ENCODE peak calls at places on chromosomes 13 and 19, in six cellular contexts. C is breast epithelium, O is H54, T is uterus, X is testis, J is heart left ventricle. K is an unnamed sample.

GRCh38 chr19:31875550-31875949 is 469.9 kb upstream of the ZNF507 start:
- DNase-seq in C (no peak), O (no peak), T (no peak), X (no peak), J (no peak), K (no peak)

GRCh38 chr13:97948041-97948440 is 5.4 kb upstream of the IPO5 start:
- DNase-seq in C (no peak), O (no peak), T (no peak), X (no peak), J (no peak), K (no peak)

GRCh38 chr13:46124531-46124966 is 19.7 kb upstream of the CPB2 start:
- DNase-seq in C (no peak), O (no peak), T (no peak), X (no peak), J (no peak), K (no peak)

GRCh38 chr13:25169356-25169755 is 2.7 kb downstream of the AMER2 start:
- DNase-seq in C (no peak), O (no peak), T (no peak), X (no peak), J (no peak), K (no peak)

GRCh38 chr19:10353793-10354391 is 14.5 kb upstream of the ICAM3 start:
- DNase-seq in C (no peak), O (no peak), T (peak; percentile 32), X (peak; percentile 86), J (peak; percentile 89), K (peak; percentile 89)

GRCh38 chr19:13094285-13094595 is 8.4 kb downstream of the LYL1 start:
- DNase-seq in C (no peak), O (no peak), T (peak; percentile 61), X (no peak), J (peak; percentile 45), K (no peak)

GRCh38 chr13:99040536-99041141 is 62.8 kb upstream of the DOCK9 start:
- DNase-seq in C (no peak), O (no peak), T (no peak), X (no peak), J (no peak), K (no peak)

GRCh38 chr19:10862561-10863106 is 8.7 kb upstream of the CARM1 start:
- DNase-seq in C (no peak), O (no peak), T (no peak), X (no peak), J (no peak), K (no peak)

GRCh38 chr19:49870309-49870901 is 3.0 kb upstream of the PNKP start:
- DNase-seq in C (no peak), O (no peak), T (peak; percentile 49), X (no peak), J (no peak), K (peak; percentile 59)

GRCh38 chr13:99311137-99311536 is 3.9 kb upstream of the GPR183 start:
- DNase-seq in C (no peak), O (no peak), T (peak; percentile 39), X (no peak), J (no peak), K (no peak)

GRCh38 chr19:4473011-4473410 is 914 bp downstream of the HDGFL2 start:
- DNase-seq in C (no peak), O (no peak), T (no peak), X (no peak), J (no peak), K (peak; percentile 27)

GRCh38 chr19:11463391-11463790 is 17.5 kb downstream of the ELAVL3 start:
- DNase-seq in C (no peak), O (no peak), T (no peak), X (no peak), J (no peak), K (no peak)

GRCh38 chr19:48480476-48481190 is 11.5 kb downstream of the CYTH2 start:
- DNase-seq in C (no peak), O (no peak), T (peak; percentile 48), X (peak; percentile 55), J (peak; percentile 63), K (no peak)

GRCh38 chr13:114179087-114179658 is at the start of gene CFAP97D2:
- DNase-seq in C (no peak), O (no peak), T (no peak), X (no peak), J (no peak), K (no peak)

GRCh38 chr19:33677745-33678426 is 56.1 kb downstream of the CHST8 start:
- DNase-seq in C (no peak), O (no peak), T (no peak), X (no peak), J (no peak), K (no peak)

GRCh38 chr13:46124967-46125933 is 20.4 kb upstream of the CPB2 start:
- DNase-seq in C (no peak), O (no peak), T (no peak), X (no peak), J (no peak), K (no peak)

GRCh38 chr19:56351208-56351607 is 36.6 kb upstream of the ZSCAN5A start:
- DNase-seq in C (no peak), O (no peak), T (no peak), X (no peak), J (no peak), K (no peak)

GRCh38 chr13:37303610-37304009 is 198.1 kb upstream of the CSNK1A1L start:
- DNase-seq in C (no peak), O (no peak), T (no peak), X (no peak), J (no peak), K (no peak)

GRCh38 chr19:42488783-42489521 is 39.3 kb downstream of the CEACAM1 start:
- DNase-seq in C (peak; percentile 95), O (no peak), T (no peak), X (peak; percentile 56), J (no peak), K (no peak)

GRCh38 chr13:50414640-50415039 is 399.4 kb downstream of the KCNRG start:
- DNase-seq in C (no peak), O (no peak), T (no peak), X (no peak), J (no peak), K (no peak)

GRCh38 chr19:23440791-23441190 is 45.5 kb upstream of the ZNF91 start:
- DNase-seq in C (no peak), O (no peak), T (no peak), X (peak; percentile 29), J (no peak), K (no peak)

GRCh38 chr13:33676045-33676699 is 141.8 kb upstream of the RFC3 start:
- DNase-seq in C (no peak), O (no peak), T (no peak), X (no peak), J (no peak), K (peak; percentile 33)

GRCh38 chr19:45514376-45515051 is 7.2 kb downstream of the VASP start:
- DNase-seq in C (no peak), O (no peak), T (no peak), X (no peak), J (peak; percentile 47), K (no peak)
- TF ChIP-seq POLR2A in C (no peak), O (no peak), T (no peak), X (no peak), J (no peak), K (no peak)

GRCh38 chr19:46913198-46913851 is 52.5 kb downstream of the ARHGAP35 start:
- DNase-seq in C (no peak), O (no peak), T (no peak), X (no peak), J (no peak), K (no peak)

GRCh38 chr19:46916971-46917370 is 56.2 kb downstream of the ARHGAP35 start:
- DNase-seq in C (no peak), O (no peak), T (no peak), X (no peak), J (no peak), K (no peak)

GRCh38 chr19:46915386-46915785 is 54.6 kb downstream of the ARHGAP35 start:
- DNase-seq in C (no peak), O (no peak), T (no peak), X (no peak), J (no peak), K (peak; percentile 11)

GRCh38 chr19:46911456-46911855 is 50.7 kb downstream of the ARHGAP35 start:
- DNase-seq in C (no peak), O (no peak), T (no peak), X (no peak), J (no peak), K (no peak)

GRCh38 chr19:46913852-46914430 is 53.1 kb downstream of the ARHGAP35 start:
- DNase-seq in C (no peak), O (no peak), T (no peak), X (no peak), J (no peak), K (no peak)
- TF ChIP-seq POLR2A in C (no peak), O (no peak), T (no peak), X (no peak), J (no peak), K (no peak)

DNA sequence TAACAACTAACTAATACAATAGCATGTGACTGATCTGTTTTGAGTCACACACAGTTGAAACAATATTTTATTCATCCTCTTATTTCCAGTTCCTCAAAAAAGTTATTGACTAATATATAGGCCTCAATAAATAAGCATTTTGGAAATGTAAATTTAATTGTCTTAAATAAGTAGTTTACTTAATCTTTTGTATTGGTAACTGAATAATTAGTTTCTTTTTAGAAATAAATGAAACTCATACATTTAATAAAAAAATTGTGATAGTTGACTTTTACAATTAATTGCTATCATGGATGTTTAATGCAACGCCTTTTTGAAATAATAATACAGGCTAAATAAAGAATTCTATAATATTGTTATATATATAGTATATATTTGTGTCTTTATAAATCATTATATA is 500.8 kb upstream of the PCDH20 start:
- DNase-seq in C (no peak), O (no peak), T (no peak), X (no peak), J (no peak), K (no peak)
- TF ChIP-seq POLR2A in C (no peak), O (no peak), T (no peak), X (no peak), J (no peak), K (no peak)

GRCh38 chr19:39350156-39350555 is 7.9 kb downstream of the SAMD4B start:
- DNase-seq in C (no peak), O (no peak), T (no peak), X (no peak), J (no peak), K (no peak)

GRCh38 chr19:39351537-39352037 is 9.4 kb downstream of the SAMD4B start:
- DNase-seq in C (no peak), O (no peak), T (no peak), X (no peak), J (no peak), K (no peak)

GRCh38 chr19:39345956-39346355 is 3.7 kb downstream of the SAMD4B start:
- DNase-seq in C (no peak), O (no peak), T (no peak), X (no peak), J (no peak), K (no peak)

GRCh38 chr19:39349326-39349725 is 7.1 kb downstream of the SAMD4B start:
- DNase-seq in C (no peak), O (no peak), T (no peak), X (no peak), J (no peak), K (no peak)

GRCh38 chr19:39347332-39348227 is 5.4 kb downstream of the SAMD4B start:
- DNase-seq in C (no peak), O (no peak), T (no peak), X (no peak), J (no peak), K (no peak)
- TF ChIP-seq POLR2A in C (no peak), O (no peak), T (no peak), X (no peak), J (no peak), K (no peak)

GRCh38 chr19:38844093-38844686 is 5.6 kb downstream of the HNRNPL start:
- DNase-seq in C (no peak), O (no peak), T (no peak), X (no peak), J (no peak), K (no peak)
- TF ChIP-seq POLR2A in C (no peak), O (no peak), T (no peak), X (no peak), J (no peak), K (no peak)